ENCODE peak calls at places on chromosomes 12 and 14, in ten cellular contexts. One of them, this sample, is unnamed.

GRCh38 chr14:20489093-20489994 is 16.0 kb upstream of the RNASE10 start:
- DNase-seq in choroid plexus epithelial cell: peak; percentile 43
- DNase-seq in coronary artery: no peak
- DNase-seq in lower leg skin: no peak
- DNase-seq in MM.1S: no peak
- DNase-seq in stomach: no peak
- DNase-seq in sigmoid colon: no peak
- DNase-seq in astrocyte of the cerebellum: no peak
- DNase-seq in fibroblast of lung: no peak
- DNase-seq in WERI-Rb-1: no peak
- DNase-seq in this sample: no peak

GRCh38 chr14:28542040-28542439 is 224.5 kb upstream of the FOXG1 start:
- DNase-seq in choroid plexus epithelial cell: peak; percentile 74
- DNase-seq in coronary artery: no peak
- DNase-seq in lower leg skin: no peak
- DNase-seq in MM.1S: no peak
- DNase-seq in stomach: no peak
- DNase-seq in sigmoid colon: no peak
- DNase-seq in astrocyte of the cerebellum: peak; percentile 19
- DNase-seq in fibroblast of lung: peak; percentile 53
- DNase-seq in WERI-Rb-1: no peak
- DNase-seq in this sample: no peak

GRCh38 chr14:93824076-93824475 is 35.8 kb upstream of the PRIMA1 start:
- DNase-seq in choroid plexus epithelial cell: no peak
- DNase-seq in coronary artery: no peak
- DNase-seq in lower leg skin: no peak
- DNase-seq in MM.1S: no peak
- DNase-seq in stomach: no peak
- DNase-seq in sigmoid colon: no peak
- DNase-seq in astrocyte of the cerebellum: no peak
- DNase-seq in fibroblast of lung: no peak
- DNase-seq in WERI-Rb-1: no peak
- DNase-seq in this sample: no peak

GRCh38 chr12:23421556-23421955 is 527.9 kb downstream of the SOX5 start:
- DNase-seq in choroid plexus epithelial cell: no peak
- DNase-seq in coronary artery: no peak
- DNase-seq in lower leg skin: no peak
- DNase-seq in MM.1S: no peak
- DNase-seq in stomach: no peak
- DNase-seq in sigmoid colon: no peak
- DNase-seq in astrocyte of the cerebellum: no peak
- DNase-seq in fibroblast of lung: no peak
- DNase-seq in WERI-Rb-1: no peak
- DNase-seq in this sample: no peak

GRCh38 chr12:95213928-95214327 is 3.3 kb downstream of the FGD6 start:
- DNase-seq in choroid plexus epithelial cell: no peak
- DNase-seq in coronary artery: no peak
- DNase-seq in lower leg skin: no peak
- DNase-seq in MM.1S: no peak
- DNase-seq in stomach: no peak
- DNase-seq in sigmoid colon: no peak
- DNase-seq in astrocyte of the cerebellum: no peak
- DNase-seq in fibroblast of lung: no peak
- DNase-seq in WERI-Rb-1: no peak
- DNase-seq in this sample: no peak

GRCh38 chr12:19744760-19745218 is 305.5 kb downstream of the AEBP2 start:
- DNase-seq in choroid plexus epithelial cell: peak; percentile 82
- DNase-seq in coronary artery: no peak
- DNase-seq in lower leg skin: no peak
- DNase-seq in MM.1S: no peak
- DNase-seq in stomach: no peak
- DNase-seq in sigmoid colon: no peak
- DNase-seq in astrocyte of the cerebellum: peak; percentile 23
- DNase-seq in fibroblast of lung: peak; percentile 89
- DNase-seq in WERI-Rb-1: no peak
- DNase-seq in this sample: no peak

GRCh38 chr14:103393687-103394626 is 8.7 kb downstream of the MARK3 start:
- DNase-seq in choroid plexus epithelial cell: peak; percentile 65
- DNase-seq in coronary artery: no peak
- DNase-seq in lower leg skin: no peak
- DNase-seq in MM.1S: no peak
- DNase-seq in stomach: no peak
- DNase-seq in sigmoid colon: no peak
- DNase-seq in astrocyte of the cerebellum: peak; percentile 53
- DNase-seq in fibroblast of lung: peak; percentile 60
- DNase-seq in WERI-Rb-1: no peak
- DNase-seq in this sample: no peak

GRCh38 chr14:20409226-20409625 is 4.1 kb downstream of the TEP1 start:
- DNase-seq in choroid plexus epithelial cell: peak; percentile 6
- DNase-seq in coronary artery: no peak
- DNase-seq in lower leg skin: no peak
- DNase-seq in MM.1S: no peak
- DNase-seq in stomach: no peak
- DNase-seq in sigmoid colon: no peak
- DNase-seq in astrocyte of the cerebellum: no peak
- DNase-seq in fibroblast of lung: no peak
- DNase-seq in WERI-Rb-1: no peak
- DNase-seq in this sample: no peak

DNA sequence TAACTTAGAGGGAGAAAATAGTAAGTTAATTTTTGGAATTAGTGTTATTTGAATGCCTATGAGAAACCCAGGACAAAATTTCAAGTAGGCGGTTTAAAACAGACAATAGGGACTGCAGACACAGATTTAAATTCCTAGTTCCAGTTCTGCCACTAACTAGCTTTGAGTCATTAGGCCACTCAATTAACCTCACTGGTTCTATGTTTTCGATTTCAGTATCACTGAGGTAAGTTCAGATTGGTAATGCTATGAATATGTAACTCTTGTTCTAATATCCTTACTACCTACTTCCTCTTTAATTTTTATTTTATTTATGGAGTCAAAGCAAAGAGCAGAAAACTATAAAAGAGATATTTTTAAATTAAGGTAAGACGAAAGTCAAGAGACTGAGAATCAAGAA is 52.6 kb downstream of the GALC start:
- DNase-seq in choroid plexus epithelial cell: no peak
- DNase-seq in coronary artery: no peak
- DNase-seq in lower leg skin: no peak
- DNase-seq in MM.1S: no peak
- DNase-seq in stomach: no peak
- DNase-seq in sigmoid colon: no peak
- DNase-seq in astrocyte of the cerebellum: no peak
- DNase-seq in fibroblast of lung: no peak
- DNase-seq in WERI-Rb-1: no peak
- DNase-seq in this sample: no peak
- H3K4me3 ChIP-seq in choroid plexus epithelial cell: no peak overlapping the region
- H3K4me3 ChIP-seq in coronary artery: no peak overlapping the region
- H3K4me3 ChIP-seq in lower leg skin: no peak overlapping the region
- H3K4me3 ChIP-seq in MM.1S: no peak overlapping the region
- H3K4me3 ChIP-seq in stomach: no peak overlapping the region
- H3K4me3 ChIP-seq in sigmoid colon: no peak overlapping the region
- H3K4me3 ChIP-seq in astrocyte of the cerebellum: no peak overlapping the region
- H3K4me3 ChIP-seq in fibroblast of lung: no peak overlapping the region
- H3K4me3 ChIP-seq in WERI-Rb-1: no peak overlapping the region
- H3K4me3 ChIP-seq in this sample: no peak overlapping the region

GRCh38 chr12:114614040-114614439 is 69.9 kb downstream of the TBX3 start:
- DNase-seq in choroid plexus epithelial cell: no peak
- DNase-seq in coronary artery: peak; percentile 4
- DNase-seq in lower leg skin: no peak
- DNase-seq in MM.1S: no peak
- DNase-seq in stomach: no peak
- DNase-seq in sigmoid colon: no peak
- DNase-seq in astrocyte of the cerebellum: no peak
- DNase-seq in fibroblast of lung: no peak
- DNase-seq in WERI-Rb-1: no peak
- DNase-seq in this sample: no peak

GRCh38 chr12:114616081-114616480 is 67.9 kb downstream of the TBX3 start:
- DNase-seq in choroid plexus epithelial cell: no peak
- DNase-seq in coronary artery: no peak
- DNase-seq in lower leg skin: peak; percentile 52
- DNase-seq in MM.1S: no peak
- DNase-seq in stomach: no peak
- DNase-seq in sigmoid colon: no peak
- DNase-seq in astrocyte of the cerebellum: no peak
- DNase-seq in fibroblast of lung: no peak
- DNase-seq in WERI-Rb-1: no peak
- DNase-seq in this sample: no peak

GRCh38 chr12:114612062-114612461 is 71.9 kb downstream of the TBX3 start:
- DNase-seq in choroid plexus epithelial cell: no peak
- DNase-seq in coronary artery: peak; percentile 2
- DNase-seq in lower leg skin: peak; percentile 21
- DNase-seq in MM.1S: no peak
- DNase-seq in stomach: no peak
- DNase-seq in sigmoid colon: no peak
- DNase-seq in astrocyte of the cerebellum: no peak
- DNase-seq in fibroblast of lung: no peak
- DNase-seq in WERI-Rb-1: no peak
- DNase-seq in this sample: no peak

GRCh38 chr12:114608509-114608908 is 75.5 kb downstream of the TBX3 start:
- DNase-seq in choroid plexus epithelial cell: no peak
- DNase-seq in coronary artery: no peak
- DNase-seq in lower leg skin: no peak
- DNase-seq in MM.1S: no peak
- DNase-seq in stomach: no peak
- DNase-seq in sigmoid colon: no peak
- DNase-seq in astrocyte of the cerebellum: no peak
- DNase-seq in fibroblast of lung: no peak
- DNase-seq in WERI-Rb-1: no peak
- DNase-seq in this sample: no peak

DNA sequence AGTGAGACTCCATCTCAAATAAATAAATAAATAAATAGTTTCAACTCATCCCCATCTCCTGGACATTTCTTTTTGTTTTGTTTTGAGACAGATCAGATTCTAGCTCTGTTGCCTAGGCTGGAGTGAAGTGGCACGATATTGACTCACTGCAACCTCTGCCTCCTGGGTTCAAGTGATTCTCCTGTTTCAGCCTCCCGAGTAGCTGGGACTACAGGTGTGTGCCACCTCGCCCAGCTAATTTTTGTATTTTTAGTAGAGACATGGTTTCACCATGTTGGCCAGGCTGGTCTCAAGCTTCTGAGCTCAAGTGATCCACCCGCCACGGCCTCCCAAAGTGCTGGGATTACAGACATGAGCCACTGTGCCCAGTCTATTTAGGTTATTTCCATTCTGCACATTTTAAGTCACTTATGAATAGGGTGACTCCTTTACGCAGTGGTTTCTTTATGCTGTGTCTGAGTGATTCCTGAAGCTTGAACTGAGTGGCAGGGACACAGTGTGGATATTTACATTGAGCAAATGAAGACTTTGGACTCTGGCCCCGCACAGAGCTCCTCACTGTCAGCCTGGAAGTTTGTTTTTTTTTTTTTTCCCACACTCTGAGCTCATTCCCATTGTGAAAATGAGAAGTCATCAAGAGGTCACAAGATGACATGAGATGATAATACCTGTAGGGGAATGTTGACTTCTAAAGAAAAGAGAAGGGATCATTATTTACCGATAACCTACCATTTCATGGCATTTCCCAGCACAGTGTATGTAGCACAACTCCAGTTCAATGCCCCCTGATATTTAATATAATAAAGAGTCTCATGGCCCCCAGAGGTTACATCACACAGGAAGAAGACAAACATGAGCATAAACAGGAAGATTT is 72.6 kb downstream of the TBX3 start:
- DNase-seq in choroid plexus epithelial cell: no peak
- DNase-seq in coronary artery: no peak
- DNase-seq in lower leg skin: peak; percentile 50
- DNase-seq in MM.1S: no peak
- DNase-seq in stomach: no peak
- DNase-seq in sigmoid colon: no peak
- DNase-seq in astrocyte of the cerebellum: no peak
- DNase-seq in fibroblast of lung: no peak
- DNase-seq in WERI-Rb-1: no peak
- DNase-seq in this sample: no peak
- TF ChIP-seq CTCF in choroid plexus epithelial cell: no peak
- TF ChIP-seq CTCF in coronary artery: no peak
- TF ChIP-seq CTCF in lower leg skin: no peak
- TF ChIP-seq CTCF in MM.1S: no peak
- TF ChIP-seq CTCF in stomach: no peak
- TF ChIP-seq CTCF in sigmoid colon: no peak
- TF ChIP-seq CTCF in astrocyte of the cerebellum: no peak
- TF ChIP-seq CTCF in fibroblast of lung: no peak
- TF ChIP-seq CTCF in WERI-Rb-1: no peak
- TF ChIP-seq CTCF in this sample: no peak

GRCh38 chr12:131720241-131720640 is 9.4 kb downstream of the SFSWAP start:
- DNase-seq in choroid plexus epithelial cell: no peak
- DNase-seq in coronary artery: no peak
- DNase-seq in lower leg skin: no peak
- DNase-seq in MM.1S: no peak
- DNase-seq in stomach: no peak
- DNase-seq in sigmoid colon: no peak
- DNase-seq in astrocyte of the cerebellum: no peak
- DNase-seq in fibroblast of lung: no peak
- DNase-seq in WERI-Rb-1: no peak
- DNase-seq in this sample: no peak

GRCh38 chr12:131720921-131721320 is 10.0 kb downstream of the SFSWAP start:
- DNase-seq in choroid plexus epithelial cell: peak; percentile 45
- DNase-seq in coronary artery: no peak
- DNase-seq in lower leg skin: no peak
- DNase-seq in MM.1S: no peak
- DNase-seq in stomach: no peak
- DNase-seq in sigmoid colon: no peak
- DNase-seq in astrocyte of the cerebellum: no peak
- DNase-seq in fibroblast of lung: peak; percentile 3
- DNase-seq in WERI-Rb-1: no peak
- DNase-seq in this sample: no peak

GRCh38 chr12:131724534-131724933 is 13.6 kb downstream of the SFSWAP start:
- DNase-seq in choroid plexus epithelial cell: peak; percentile 19
- DNase-seq in coronary artery: no peak
- DNase-seq in lower leg skin: no peak
- DNase-seq in MM.1S: no peak
- DNase-seq in stomach: no peak
- DNase-seq in sigmoid colon: no peak
- DNase-seq in astrocyte of the cerebellum: no peak
- DNase-seq in fibroblast of lung: no peak
- DNase-seq in WERI-Rb-1: no peak
- DNase-seq in this sample: no peak

GRCh38 chr12:131721548-131721947 is 10.7 kb downstream of the SFSWAP start:
- DNase-seq in choroid plexus epithelial cell: peak; percentile 12
- DNase-seq in coronary artery: no peak
- DNase-seq in lower leg skin: no peak
- DNase-seq in MM.1S: no peak
- DNase-seq in stomach: no peak
- DNase-seq in sigmoid colon: no peak
- DNase-seq in astrocyte of the cerebellum: no peak
- DNase-seq in fibroblast of lung: no peak
- DNase-seq in WERI-Rb-1: no peak
- DNase-seq in this sample: no peak

DNA sequence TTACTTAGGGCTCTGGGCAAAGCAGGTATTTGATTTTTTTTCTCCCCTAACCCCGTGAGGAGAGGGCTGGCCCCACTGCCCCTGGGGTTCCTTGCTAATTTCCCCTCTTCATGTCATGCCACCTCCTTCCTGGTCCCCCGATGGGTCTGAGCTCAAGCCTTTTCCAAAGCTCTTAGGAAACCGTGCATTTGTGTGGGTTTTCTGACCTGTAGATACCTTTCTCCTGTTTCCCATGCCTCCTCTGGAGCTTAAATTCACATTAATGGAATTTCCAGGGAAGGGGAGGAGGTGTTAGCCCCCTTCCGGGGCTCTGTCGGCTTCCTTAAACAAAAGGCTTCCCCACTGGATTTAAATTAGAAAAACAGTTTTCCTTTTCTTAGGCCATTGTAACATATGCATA is 12.6 kb downstream of the SFSWAP start:
- DNase-seq in choroid plexus epithelial cell: no peak
- DNase-seq in coronary artery: no peak
- DNase-seq in lower leg skin: no peak
- DNase-seq in MM.1S: no peak
- DNase-seq in stomach: no peak
- DNase-seq in sigmoid colon: no peak
- DNase-seq in astrocyte of the cerebellum: no peak
- DNase-seq in fibroblast of lung: no peak
- DNase-seq in WERI-Rb-1: no peak
- DNase-seq in this sample: no peak
- H3K4me3 ChIP-seq in choroid plexus epithelial cell: no peak overlapping the region
- H3K4me3 ChIP-seq in coronary artery: no peak overlapping the region
- H3K4me3 ChIP-seq in lower leg skin: no peak overlapping the region
- H3K4me3 ChIP-seq in MM.1S: no peak overlapping the region
- H3K4me3 ChIP-seq in stomach: no peak overlapping the region
- H3K4me3 ChIP-seq in sigmoid colon: no peak overlapping the region
- H3K4me3 ChIP-seq in astrocyte of the cerebellum: no peak overlapping the region
- H3K4me3 ChIP-seq in fibroblast of lung: no peak overlapping the region
- H3K4me3 ChIP-seq in WERI-Rb-1: no peak overlapping the region
- H3K4me3 ChIP-seq in this sample: no peak overlapping the region

DNA sequence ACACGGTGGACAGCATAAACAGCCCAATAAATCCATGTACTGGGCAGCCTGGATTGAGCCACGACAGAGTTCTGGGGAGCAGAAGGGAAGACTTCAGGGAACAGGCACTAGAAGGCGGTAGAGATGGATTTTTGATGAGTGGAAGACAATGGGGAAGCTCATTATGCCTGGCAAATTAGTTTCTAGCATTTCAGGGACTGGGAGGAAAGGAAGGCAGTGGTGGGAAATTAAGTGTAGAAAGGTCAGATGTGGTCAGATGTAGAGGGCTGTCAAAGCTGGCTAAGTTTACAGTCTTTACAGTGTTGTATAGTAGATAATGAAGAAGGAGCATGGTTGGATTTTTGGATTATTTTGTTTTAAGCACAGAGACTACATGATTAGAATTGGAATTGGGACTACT is 9.1 kb downstream of the EGLN3 start:
- DNase-seq in choroid plexus epithelial cell: no peak
- DNase-seq in coronary artery: no peak
- DNase-seq in lower leg skin: no peak
- DNase-seq in MM.1S: no peak
- DNase-seq in stomach: no peak
- DNase-seq in sigmoid colon: no peak
- DNase-seq in astrocyte of the cerebellum: no peak
- DNase-seq in fibroblast of lung: no peak
- DNase-seq in WERI-Rb-1: no peak
- DNase-seq in this sample: no peak
- TF ChIP-seq CTCF in choroid plexus epithelial cell: no peak
- TF ChIP-seq CTCF in coronary artery: no peak
- TF ChIP-seq CTCF in lower leg skin: no peak
- TF ChIP-seq CTCF in MM.1S: no peak
- TF ChIP-seq CTCF in stomach: no peak
- TF ChIP-seq CTCF in sigmoid colon: no peak
- TF ChIP-seq CTCF in astrocyte of the cerebellum: no peak
- TF ChIP-seq CTCF in fibroblast of lung: no peak
- TF ChIP-seq CTCF in WERI-Rb-1: no peak
- TF ChIP-seq CTCF in this sample: no peak

This sample was measured in AG04449.